ENCODE peak calls at places on chromosomes 16 and 17, in eight cellular contexts. One of them, this sample, is unnamed.

GRCh38 chr17:59277031-59277430 is 54.4 kb upstream of the YPEL2 start:
- DNase-seq in NCI-H345: no peak
- DNase-seq in amniotic stem cell: no peak
- DNase-seq in amygdala: no peak
- DNase-seq in RPMI8226: peak
- DNase-seq in GOT3: no peak
- DNase-seq in A673: no peak
- DNase-seq in GM23248: no peak
- DNase-seq in this sample: no peak

GRCh38 chr16:29983420-29984136 is 9.9 kb downstream of the TAOK2 start:
- DNase-seq in GOT3: no peak
- DNase-seq in NCI-H345: no peak
- DNase-seq in GM23248: peak
- DNase-seq in A673: no peak
- DNase-seq in amygdala: no peak
- DNase-seq in amniotic stem cell: no peak
- DNase-seq in RPMI8226: no peak
- DNase-seq in this sample: no peak

GRCh38 chr16:54774768-54775167 is 155.9 kb upstream of the IRX5 start:
- DNase-seq in amniotic stem cell: no peak
- DNase-seq in NCI-H345: no peak
- DNase-seq in RPMI8226: no peak
- DNase-seq in amygdala: no peak
- DNase-seq in GM23248: no peak
- DNase-seq in GOT3: no peak
- DNase-seq in A673: peak
- DNase-seq in this sample: no peak

GRCh38 chr17:71068351-71068750 is 899.0 kb downstream of the KCNJ2 start:
- DNase-seq in amniotic stem cell: no peak
- DNase-seq in NCI-H345: no peak
- DNase-seq in GM23248: peak
- DNase-seq in GOT3: no peak
- DNase-seq in amygdala: no peak
- DNase-seq in RPMI8226: no peak
- DNase-seq in A673: no peak
- DNase-seq in this sample: no peak

GRCh38 chr16:4517812-4518211 is 20.8 kb downstream of the CDIP1 start:
- DNase-seq in amygdala: no peak
- DNase-seq in RPMI8226: peak
- DNase-seq in amniotic stem cell: no peak
- DNase-seq in NCI-H345: peak
- DNase-seq in GOT3: no peak
- DNase-seq in A673: peak
- DNase-seq in GM23248: peak
- DNase-seq in this sample: peak

GRCh38 chr16:24999088-24999670 is 16.0 kb downstream of the ARHGAP17 start:
- DNase-seq in A673: no peak
- DNase-seq in amniotic stem cell: no peak
- DNase-seq in RPMI8226: no peak
- DNase-seq in amygdala: no peak
- DNase-seq in NCI-H345: no peak
- DNase-seq in GOT3: no peak
- DNase-seq in GM23248: peak
- DNase-seq in this sample: no peak

GRCh38 chr17:8563024-8563776 is 67.3 kb downstream of the MYH10 start:
- DNase-seq in A673: no peak
- DNase-seq in GOT3: no peak
- DNase-seq in amniotic stem cell: no peak
- DNase-seq in amygdala: no peak
- DNase-seq in GM23248: no peak
- DNase-seq in RPMI8226: no peak
- DNase-seq in NCI-H345: no peak
- DNase-seq in this sample: no peak

GRCh38 chr17:9370464-9370863 is 205.2 kb downstream of the STX8 start:
- DNase-seq in amygdala: no peak
- DNase-seq in GM23248: peak
- DNase-seq in RPMI8226: no peak
- DNase-seq in GOT3: no peak
- DNase-seq in NCI-H345: peak
- DNase-seq in A673: peak
- DNase-seq in amniotic stem cell: no peak
- DNase-seq in this sample: peak

GRCh38 chr16:81397879-81398516 is 46.6 kb upstream of the CMIP start:
- DNase-seq in RPMI8226: no peak
- DNase-seq in GOT3: no peak
- DNase-seq in amniotic stem cell: no peak
- DNase-seq in A673: no peak
- DNase-seq in amygdala: no peak
- DNase-seq in NCI-H345: no peak
- DNase-seq in GM23248: no peak
- DNase-seq in this sample: no peak

GRCh38 chr16:85090166-85090565 is 22.1 kb downstream of the CIBAR2 start:
- DNase-seq in amygdala: no peak
- DNase-seq in RPMI8226: no peak
- DNase-seq in amniotic stem cell: no peak
- DNase-seq in GOT3: no peak
- DNase-seq in A673: no peak
- DNase-seq in NCI-H345: no peak
- DNase-seq in GM23248: no peak
- DNase-seq in this sample: no peak

GRCh38 chr16:80940069-80940856 is 66.4 kb downstream of the CMC2 start:
- DNase-seq in NCI-H345: no peak
- DNase-seq in amniotic stem cell: no peak
- DNase-seq in RPMI8226: no peak
- DNase-seq in amygdala: no peak
- DNase-seq in A673: no peak
- DNase-seq in GM23248: peak
- DNase-seq in GOT3: no peak
- DNase-seq in this sample: no peak

GRCh38 chr17:17484451-17484899 is 7.7 kb downstream of the MED9 start:
- DNase-seq in GM23248: peak
- DNase-seq in amniotic stem cell: no peak
- DNase-seq in A673: peak
- DNase-seq in amygdala: no peak
- DNase-seq in RPMI8226: no peak
- DNase-seq in GOT3: no peak
- DNase-seq in NCI-H345: no peak
- DNase-seq in this sample: no peak

GRCh38 chr16:10886739-10887269 is 9.8 kb downstream of the CIITA start:
- DNase-seq in amniotic stem cell: no peak
- DNase-seq in A673: no peak
- DNase-seq in NCI-H345: no peak
- DNase-seq in RPMI8226: no peak
- DNase-seq in amygdala: no peak
- DNase-seq in GOT3: no peak
- DNase-seq in GM23248: no peak
- DNase-seq in this sample: no peak

GRCh38 chr16:49021136-49021535 is 260.5 kb downstream of the CBLN1 start:
- DNase-seq in NCI-H345: no peak
- DNase-seq in GM23248: peak
- DNase-seq in RPMI8226: no peak
- DNase-seq in GOT3: no peak
- DNase-seq in amygdala: no peak
- DNase-seq in A673: no peak
- DNase-seq in amniotic stem cell: no peak
- DNase-seq in this sample: peak

GRCh38 chr17:82412535-82413520 is 5.3 kb upstream of the HEXD start:
- DNase-seq in amniotic stem cell: no peak
- DNase-seq in NCI-H345: peak
- DNase-seq in GOT3: no peak
- DNase-seq in amygdala: no peak
- DNase-seq in RPMI8226: no peak
- DNase-seq in GM23248: no peak
- DNase-seq in A673: no peak
- DNase-seq in this sample: no peak

GRCh38 chr17:59002848-59003247 is 103.8 kb downstream of the TRIM37 start:
- DNase-seq in amygdala: no peak
- DNase-seq in NCI-H345: no peak
- DNase-seq in amniotic stem cell: no peak
- DNase-seq in A673: no peak
- DNase-seq in RPMI8226: no peak
- DNase-seq in GOT3: no peak
- DNase-seq in GM23248: peak
- DNase-seq in this sample: no peak

This sample was measured in fibroblast of villous mesenchyme.